ENCODE peak calls at places on chromosomes 2 and 18, in five cellular contexts. U, G, D, O and P are unnamed samples.

GRCh38 chr2:156565066-156565710 is 129.0 kb downstream of the GPD2 start:
- DNase-seq in U (no peak), G (no peak), D (peak), O (no peak), P (no peak)

GRCh38 chr2:11075221-11075620 is 80.0 kb upstream of the SLC66A3 start:
- DNase-seq in U (no peak), G (no peak), D (no peak), O (peak), P (no peak)

GRCh38 chr2:9230881-9231280 is 24.3 kb downstream of the ASAP2 start:
- DNase-seq in U (no peak), G (no peak), D (no peak), O (peak), P (no peak)

GRCh38 chr2:213034578-213034977 is 116.8 kb downstream of the IKZF2 start:
- DNase-seq in U (no peak), G (no peak), D (no peak), O (no peak), P (no peak)

GRCh38 chr2:101398026-101398830 is 10.9 kb upstream of the CREG2 start:
- DNase-seq in U (no peak), G (no peak), D (no peak), O (peak), P (no peak)

GRCh38 chr2:25521665-25522387 is 151.6 kb downstream of the DTNB start:
- DNase-seq in U (peak), G (peak), D (peak), O (no peak), P (no peak)

GRCh38 chr2:71614976-71615768 is 161.8 kb downstream of the DYSF start:
- DNase-seq in U (peak), G (peak), D (peak), O (peak), P (peak)

GRCh38 chr2:168278424-168278888 is 31.1 kb upstream of the STK39 start:
- DNase-seq in U (no peak), G (no peak), D (peak), O (no peak), P (no peak)

GRCh38 chr2:159351977-159352376 is 65.5 kb upstream of the WDSUB1 start:
- DNase-seq in U (no peak), G (no peak), D (no peak), O (no peak), P (no peak)

GRCh38 chr2:12017499-12018185 is 271.2 kb downstream of the LPIN1 start:
- DNase-seq in U (no peak), G (no peak), D (no peak), O (no peak), P (no peak)

GRCh38 chr2:208208335-208209085 is 18.7 kb upstream of the C2orf80 start:
- DNase-seq in U (no peak), G (no peak), D (no peak), O (no peak), P (no peak)

GRCh38 chr2:158931577-158931976 is 36.9 kb upstream of the TANC1 start:
- DNase-seq in U (no peak), G (no peak), D (no peak), O (no peak), P (no peak)

GRCh38 chr2:57434429-57434828 is 612.2 kb upstream of the VRK2 start:
- DNase-seq in U (no peak), G (no peak), D (no peak), O (no peak), P (no peak)

GRCh38 chr2:128661289-128661688 is 342.6 kb upstream of the HS6ST1 start:
- DNase-seq in U (no peak), G (no peak), D (no peak), O (peak), P (no peak)

GRCh38 chr2:238320246-238320647 is at the start of gene TRAF3IP1:
- DNase-seq in U (peak), G (peak), D (peak), O (peak), P (peak)

GRCh38 chr2:219722276-219722883 is 95.0 kb downstream of the SLC4A3 start:
- DNase-seq in U (no peak), G (no peak), D (no peak), O (peak), P (no peak)

GRCh38 chr2:78992807-78993517 is 32.5 kb upstream of the REG3G start:
- DNase-seq in U (no peak), G (peak), D (no peak), O (no peak), P (peak)

GRCh38 chr2:234111523-234111922 is 61.0 kb downstream of the SPP2 start:
- DNase-seq in U (no peak), G (no peak), D (no peak), O (no peak), P (no peak)

GRCh38 chr2:74915743-74916142 is 42.7 kb upstream of the POLE4 start:
- DNase-seq in U (no peak), G (no peak), D (no peak), O (no peak), P (no peak)

GRCh38 chr18:44844486-44844885 is 163.8 kb downstream of the SETBP1 start:
- DNase-seq in U (no peak), G (no peak), D (no peak), O (no peak), P (no peak)

GRCh38 chr2:168316073-168316440 is 68.7 kb upstream of the STK39 start:
- DNase-seq in U (no peak), G (no peak), D (no peak), O (no peak), P (no peak)

GRCh38 chr2:134869941-134870736 is 31.7 kb downstream of the ACMSD start:
- DNase-seq in U (no peak), G (no peak), D (no peak), O (no peak), P (no peak)

GRCh38 chr2:134224005-134224404 is 29.9 kb upstream of the MGAT5 start:
- DNase-seq in U (no peak), G (no peak), D (peak), O (no peak), P (no peak)

GRCh38 chr18:79513381-79514081 is 117.8 kb downstream of the NFATC1 start:
- DNase-seq in U (no peak), G (no peak), D (no peak), O (peak), P (no peak)

GRCh38 chr2:190355968-190356657 is 12.7 kb downstream of the INPP1 start:
- DNase-seq in U (no peak), G (no peak), D (no peak), O (no peak), P (no peak)

GRCh38 chr2:18178736-18179349 is 300.4 kb downstream of the KCNS3 start:
- DNase-seq in U (no peak), G (no peak), D (no peak), O (no peak), P (no peak)

DNA sequence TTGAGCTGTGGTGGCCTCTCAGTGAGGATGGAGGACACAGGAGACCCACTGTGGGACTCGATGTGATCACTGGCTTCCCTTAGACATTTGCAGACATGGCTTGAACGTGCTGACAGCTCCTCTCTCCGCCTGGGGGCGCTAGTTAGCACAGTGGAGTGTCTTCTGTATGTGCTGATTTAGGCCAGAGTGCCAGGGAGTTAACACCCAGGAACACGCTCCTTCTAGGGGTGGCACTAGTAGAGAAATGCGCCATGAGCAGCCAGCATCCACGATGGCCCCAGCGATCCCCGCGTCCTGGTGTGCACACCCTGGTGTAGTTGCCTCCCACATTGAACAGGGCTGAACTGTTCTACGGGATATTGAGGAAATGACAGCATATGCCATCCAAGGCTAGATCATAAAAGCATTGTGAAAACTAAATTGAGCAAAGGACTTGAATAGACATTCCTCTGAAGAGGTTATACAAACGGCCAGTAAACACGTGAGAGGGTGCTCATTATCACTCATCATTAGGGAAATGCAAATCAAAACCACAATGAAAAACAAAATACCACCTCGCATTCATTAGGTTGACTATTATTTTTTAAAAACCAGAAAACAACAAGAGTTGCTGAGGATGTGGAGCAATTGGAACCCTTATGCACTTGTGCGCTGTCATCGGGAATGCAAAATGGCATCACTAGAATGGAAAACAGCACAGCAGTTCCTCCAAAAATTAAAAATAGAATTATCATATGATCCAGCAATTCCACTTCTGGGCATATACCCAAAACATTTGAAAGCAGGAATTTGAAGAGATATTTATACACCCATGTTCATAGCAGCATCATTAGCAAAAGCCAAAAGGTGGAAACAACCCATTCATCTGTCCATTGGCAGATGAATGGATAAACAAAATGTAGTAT is 11.6 kb upstream of the NMUR1 start:
- DNase-seq in U (no peak), G (no peak), D (no peak), O (peak), P (no peak)
- TF ChIP-seq CTCF in U (no peak), G (no peak), D (no peak), O (no peak), P (peak)

GRCh38 chr2:3199660-3200345 is 177.8 kb downstream of the EIPR1 start:
- DNase-seq in U (no peak), G (no peak), D (no peak), O (no peak), P (peak)
- H3K4me3 ChIP-seq in U (no peak), G (no peak), D (no peak), O (no peak), P (no peak)

DNA sequence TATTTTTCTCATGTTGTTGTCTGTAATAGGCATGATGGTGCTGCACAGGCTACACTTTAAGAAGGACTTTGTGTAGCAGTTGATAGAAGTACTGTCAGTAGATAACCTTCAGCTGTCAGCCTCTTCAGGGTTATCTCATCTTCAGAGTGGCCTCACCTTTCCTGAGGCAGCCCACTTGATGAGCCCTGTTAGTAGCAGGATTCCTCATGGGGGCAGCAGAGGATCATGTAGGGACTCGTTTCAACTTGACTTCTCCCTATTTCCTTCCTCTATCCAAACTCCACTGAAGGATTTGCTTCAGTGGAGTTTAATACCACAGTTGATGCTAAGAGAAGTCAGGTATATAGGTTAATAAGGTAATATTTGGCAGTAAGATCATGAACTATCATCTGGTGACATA is 530.3 kb upstream of the FSIP2 start:
- DNase-seq in U (no peak), G (peak), D (no peak), O (no peak), P (no peak)
- TF ChIP-seq CTCF in U (peak), G (peak), D (no peak), O (no peak), P (no peak)

GRCh38 chr18:49564435-49564834 is 2.6 kb downstream of the LIPG start:
- DNase-seq in U (no peak), G (no peak), D (no peak), O (no peak), P (no peak)

GRCh38 chr18:49565656-49566055 is 3.8 kb downstream of the LIPG start:
- DNase-seq in U (peak), G (peak), D (no peak), O (no peak), P (no peak)

GRCh38 chr18:49565101-49565500 is 3.2 kb downstream of the LIPG start:
- DNase-seq in U (no peak), G (no peak), D (no peak), O (no peak), P (no peak)

GRCh38 chr18:49566985-49567384 is 5.1 kb downstream of the LIPG start:
- DNase-seq in U (no peak), G (no peak), D (no peak), O (no peak), P (no peak)

DNA sequence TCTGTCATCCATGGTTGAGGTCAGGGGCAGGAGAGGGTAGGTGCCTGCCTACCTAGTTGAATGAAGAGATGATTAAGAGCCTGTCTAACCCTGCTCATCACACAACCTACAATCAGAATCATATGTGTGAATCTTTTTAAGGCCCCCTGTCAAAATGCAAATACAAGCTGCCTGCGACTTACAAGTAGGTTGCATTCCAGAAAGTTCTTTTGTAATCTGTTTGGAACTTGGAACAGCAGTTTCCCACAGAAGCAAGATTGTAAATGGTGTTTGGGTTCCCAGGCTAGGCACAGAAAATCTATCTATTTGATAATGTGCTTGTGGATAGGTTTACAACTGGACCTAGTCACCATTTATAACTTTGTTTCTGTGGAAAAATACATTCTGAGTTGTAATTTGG is 4.4 kb downstream of the LIPG start:
- DNase-seq in U (no peak), G (no peak), D (no peak), O (no peak), P (no peak)
- H3K4me3 ChIP-seq in U (no peak), G (no peak), D (no peak), O (no peak), P (no peak)

DNA sequence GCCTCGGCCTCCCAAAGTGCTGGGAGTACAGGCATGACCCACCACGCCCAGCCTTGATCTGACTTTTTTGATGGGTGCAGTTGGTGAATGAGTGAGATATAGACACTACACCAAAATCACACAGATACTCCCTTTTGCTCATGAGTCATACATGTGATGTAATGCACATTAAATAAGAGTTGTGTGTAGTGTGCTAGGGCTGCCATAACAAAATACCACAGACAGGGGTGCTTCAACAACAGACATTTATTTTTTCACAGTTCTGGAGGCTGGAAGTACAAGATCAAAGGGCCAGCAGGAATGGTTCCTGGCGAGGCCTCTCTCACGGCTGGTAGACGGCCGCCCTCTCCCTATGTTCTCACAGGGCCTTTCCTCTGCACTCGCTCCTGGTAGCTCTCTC is 46.6 kb downstream of the GBX2 start:
- DNase-seq in U (no peak), G (no peak), D (no peak), O (no peak), P (no peak)
- TF ChIP-seq CTCF in U (no peak), G (no peak), D (no peak), O (no peak), P (no peak)

GRCh38 chr18:65751145-65752085 is 603 bp downstream of the CDH7 start:
- DNase-seq in U (no peak), G (no peak), D (no peak), O (no peak), P (peak)
- H3K4me3 ChIP-seq in U (peak), G (peak), D (no peak), O (no peak), P (peak)

GRCh38 chr18:47151457-47151856 is 1.2 kb upstream of the HDHD2 start:
- DNase-seq in U (no peak), G (no peak), D (no peak), O (no peak), P (no peak)

GRCh38 chr18:47150824-47151366 is 595 bp upstream of the HDHD2 start:
- DNase-seq in U (peak), G (peak), D (no peak), O (no peak), P (no peak)

GRCh38 chr18:47149457-47150028 is 757 bp downstream of the HDHD2 start:
- DNase-seq in U (no peak), G (no peak), D (no peak), O (no peak), P (no peak)

DNA sequence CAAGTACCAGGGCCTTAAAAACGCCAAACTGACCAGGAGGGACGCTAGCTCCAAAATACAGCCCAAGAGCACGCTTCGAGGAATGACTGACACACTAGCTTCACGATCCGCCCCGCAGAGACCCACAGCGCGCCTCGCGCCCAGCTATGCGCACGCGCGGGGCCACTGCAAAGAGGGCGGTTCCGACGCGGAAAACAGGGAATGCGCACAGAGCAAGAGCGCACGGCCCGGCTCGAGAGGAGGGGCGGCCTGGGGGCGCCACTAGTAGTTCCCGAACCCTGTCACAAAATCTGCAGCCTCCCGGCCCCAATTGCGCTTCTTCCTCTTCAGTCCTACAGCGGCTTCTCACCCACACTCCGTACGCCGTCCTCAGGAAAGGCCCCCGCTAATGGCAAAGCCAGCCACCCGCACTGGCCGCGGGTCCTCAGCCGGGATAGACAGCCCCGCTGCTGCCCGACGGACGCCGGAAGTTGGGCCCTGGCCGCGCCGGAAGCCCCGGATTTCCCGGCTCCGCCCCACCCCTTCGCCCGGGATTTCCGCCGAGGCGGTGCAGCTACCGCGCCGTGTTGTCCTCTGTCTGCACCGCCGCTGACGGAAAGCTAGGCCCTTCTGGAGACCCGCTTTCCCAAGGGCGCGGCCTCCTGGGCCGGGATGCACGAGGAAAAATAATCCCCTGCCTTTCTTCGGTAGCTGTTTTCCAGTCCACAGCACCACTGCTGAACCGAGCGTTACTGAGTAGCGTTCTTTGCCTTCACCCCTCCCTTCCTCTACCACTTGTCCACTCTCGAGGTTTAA is at the start of gene HDHD2:
- DNase-seq in U (peak), G (peak), D (peak), O (peak), P (peak)
- TF ChIP-seq CTCF in U (peak), G (no peak), D (no peak), O (no peak), P (no peak)